ENCODE peak calls at places on chromosome 21, in seven cellular contexts. Q, M, H, E, C, I and G are unnamed samples.

GRCh38 chr21:33025471-33026298 is at the start of gene OLIG2:
- DNase-seq in Q (no peak), M (no peak), H (no peak), E (no peak), C (no peak), I (peak), G (no peak)

GRCh38 chr21:39125752-39126485 is 57.3 kb downstream of the PSMG1 start:
- DNase-seq in Q (peak), M (no peak), H (no peak), E (peak), C (no peak), I (peak), G (no peak)

GRCh38 chr21:37509802-37510393 is 143.3 kb downstream of the DYRK1A start:
- DNase-seq in Q (peak), M (no peak), H (no peak), E (no peak), C (no peak), I (no peak), G (no peak)

GRCh38 chr21:46001821-46002681 is 20.5 kb downstream of the COL6A1 start:
- DNase-seq in Q (no peak), M (no peak), H (no peak), E (peak), C (peak), I (no peak), G (no peak)

GRCh38 chr21:20030390-20030789 is 967.8 kb upstream of the NCAM2 start:
- DNase-seq in Q (no peak), M (no peak), H (no peak), E (no peak), C (peak), I (no peak), G (no peak)

GRCh38 chr21:38669186-38669585 is 136.5 kb upstream of the ETS2 start:
- DNase-seq in Q (peak), M (no peak), H (no peak), E (no peak), C (no peak), I (peak), G (no peak)

GRCh38 chr21:33751533-33751932 is 109.2 kb downstream of the ITSN1 start:
- DNase-seq in Q (no peak), M (no peak), H (no peak), E (no peak), C (no peak), I (no peak), G (no peak)

GRCh38 chr21:16195476-16195875 is 465.7 kb downstream of the USP25 start:
- DNase-seq in Q (peak), M (no peak), H (no peak), E (no peak), C (no peak), I (no peak), G (no peak)

GRCh38 chr21:21003701-21004100 is 5.5 kb downstream of the NCAM2 start:
- DNase-seq in Q (peak), M (no peak), H (no peak), E (no peak), C (no peak), I (peak), G (no peak)

GRCh38 chr21:31347435-31348032 is 3.5 kb upstream of the TIAM1 start:
- DNase-seq in Q (peak), M (no peak), H (no peak), E (no peak), C (no peak), I (no peak), G (no peak)

GRCh38 chr21:42146821-42147220 is 72.1 kb upstream of the ABCG1 start:
- DNase-seq in Q (no peak), M (no peak), H (no peak), E (peak), C (peak), I (no peak), G (no peak)

GRCh38 chr21:33299181-33299752 is 25.5 kb upstream of the IFNAR1 start:
- DNase-seq in Q (no peak), M (peak), H (peak), E (no peak), C (no peak), I (no peak), G (peak)

GRCh38 chr21:44049606-44050005 is 37.5 kb downstream of the TRAPPC10 start:
- DNase-seq in Q (no peak), M (no peak), H (no peak), E (no peak), C (no peak), I (no peak), G (no peak)

GRCh38 chr21:41965447-41966340 is 11.9 kb upstream of the C2CD2 start:
- DNase-seq in Q (no peak), M (no peak), H (no peak), E (no peak), C (no peak), I (no peak), G (no peak)

GRCh38 chr21:31117046-31117916 is 79.0 kb upstream of the KRTAP19-8 start:
- DNase-seq in Q (peak), M (no peak), H (no peak), E (no peak), C (no peak), I (no peak), G (no peak)

GRCh38 chr21:34534522-34534921 is 22.5 kb upstream of the KCNE1 start:
- DNase-seq in Q (peak), M (no peak), H (no peak), E (no peak), C (no peak), I (no peak), G (no peak)

GRCh38 chr21:35256468-35256988 is 207.4 kb upstream of the RUNX1 start:
- DNase-seq in Q (peak), M (no peak), H (no peak), E (peak), C (peak), I (peak), G (no peak)

GRCh38 chr21:33394260-33394659 is 9.0 kb upstream of the IFNGR2 start:
- DNase-seq in Q (no peak), M (no peak), H (no peak), E (peak), C (peak), I (no peak), G (no peak)

GRCh38 chr21:45156459-45156858 is 82.1 kb downstream of the ADARB1 start:
- DNase-seq in Q (no peak), M (no peak), H (no peak), E (no peak), C (no peak), I (no peak), G (no peak)

GRCh38 chr21:26199471-26199870 is 28.9 kb upstream of the APP start:
- DNase-seq in Q (peak), M (no peak), H (no peak), E (no peak), C (no peak), I (no peak), G (no peak)

GRCh38 chr21:32304998-32305397 is 6.3 kb downstream of the MRAP start:
- DNase-seq in Q (no peak), M (no peak), H (no peak), E (no peak), C (no peak), I (no peak), G (no peak)

GRCh38 chr21:33848252-33848953 is 67.2 kb downstream of the ATP5PO start:
- DNase-seq in Q (no peak), M (no peak), H (no peak), E (no peak), C (no peak), I (peak), G (no peak)